ENCODE peak calls at places on chromosomes 16 and 17, in six cellular contexts. One of them, this sample, is unnamed. For H3K27me3 and H3K36me3, the result is how much of the 10 kb centered on the place peaks cover.

GRCh38 chr16:4604401-4604800 is 10.3 kb downstream of the UBALD1 start:
- DNase-seq in SK-N-SH: peak
- DNase-seq in Caco-2: no peak
- DNase-seq in fibroblast of lung: no peak
- DNase-seq in endothelial cell of umbilical vein: no peak
- DNase-seq in heart right ventricle: no peak
- DNase-seq in this sample: no peak

GRCh38 chr16:22648941-22649340 is 138.2 kb downstream of the NPIPB5 start:
- DNase-seq in SK-N-SH: no peak
- DNase-seq in Caco-2: no peak
- DNase-seq in fibroblast of lung: no peak
- DNase-seq in endothelial cell of umbilical vein: no peak
- DNase-seq in heart right ventricle: no peak
- DNase-seq in this sample: no peak

GRCh38 chr17:18219016-18219415 is 6.4 kb upstream of the LLGL1 start:
- DNase-seq in SK-N-SH: no peak
- DNase-seq in Caco-2: no peak
- DNase-seq in fibroblast of lung: peak
- DNase-seq in endothelial cell of umbilical vein: peak
- DNase-seq in heart right ventricle: no peak
- DNase-seq in this sample: peak

GRCh38 chr17:31787857-31788570 is 71.0 kb downstream of the COPRS start:
- DNase-seq in SK-N-SH: no peak
- DNase-seq in Caco-2: no peak
- DNase-seq in fibroblast of lung: peak
- DNase-seq in endothelial cell of umbilical vein: no peak
- DNase-seq in heart right ventricle: no peak
- DNase-seq in this sample: peak

GRCh38 chr17:5592382-5592781 is 8.1 kb upstream of the NLRP1 start:
- DNase-seq in SK-N-SH: peak
- DNase-seq in Caco-2: peak
- DNase-seq in fibroblast of lung: peak
- DNase-seq in endothelial cell of umbilical vein: peak
- DNase-seq in heart right ventricle: no peak
- DNase-seq in this sample: no peak

GRCh38 chr16:11225677-11226549 is 30.1 kb downstream of the SOCS1 start:
- DNase-seq in SK-N-SH: no peak
- DNase-seq in Caco-2: no peak
- DNase-seq in fibroblast of lung: no peak
- DNase-seq in endothelial cell of umbilical vein: no peak
- DNase-seq in heart right ventricle: no peak
- DNase-seq in this sample: no peak

GRCh38 chr17:57902800-57903759 is 52.1 kb downstream of the CUEDC1 start:
- DNase-seq in SK-N-SH: no peak
- DNase-seq in Caco-2: peak
- DNase-seq in fibroblast of lung: peak
- DNase-seq in endothelial cell of umbilical vein: peak
- DNase-seq in heart right ventricle: peak
- DNase-seq in this sample: peak

GRCh38 chr17:10198509-10199249 is at the start of gene GAS7:
- DNase-seq in SK-N-SH: peak
- DNase-seq in Caco-2: no peak
- DNase-seq in fibroblast of lung: peak
- DNase-seq in endothelial cell of umbilical vein: no peak
- DNase-seq in heart right ventricle: peak
- DNase-seq in this sample: no peak

GRCh38 chr17:44345497-44346026 is 460 bp downstream of the GRN start:
- DNase-seq in SK-N-SH: peak
- DNase-seq in Caco-2: peak
- DNase-seq in fibroblast of lung: peak
- DNase-seq in endothelial cell of umbilical vein: peak
- DNase-seq in heart right ventricle: peak
- DNase-seq in this sample: peak

GRCh38 chr16:64364894-64365293 is 757.0 kb downstream of the CDH11 start:
- DNase-seq in SK-N-SH: no peak
- DNase-seq in Caco-2: no peak
- DNase-seq in fibroblast of lung: peak
- DNase-seq in endothelial cell of umbilical vein: no peak
- DNase-seq in heart right ventricle: no peak
- DNase-seq in this sample: no peak

GRCh38 chr17:59764292-59764741 is 56.9 kb downstream of the VMP1 start:
- DNase-seq in SK-N-SH: no peak
- DNase-seq in Caco-2: no peak
- DNase-seq in fibroblast of lung: peak
- DNase-seq in endothelial cell of umbilical vein: no peak
- DNase-seq in heart right ventricle: no peak
- DNase-seq in this sample: no peak

GRCh38 chr17:48740537-48740936 is 12.0 kb upstream of the HOXB13 start:
- DNase-seq in SK-N-SH: no peak
- DNase-seq in Caco-2: no peak
- DNase-seq in fibroblast of lung: no peak
- DNase-seq in endothelial cell of umbilical vein: no peak
- DNase-seq in heart right ventricle: no peak
- DNase-seq in this sample: no peak

DNA sequence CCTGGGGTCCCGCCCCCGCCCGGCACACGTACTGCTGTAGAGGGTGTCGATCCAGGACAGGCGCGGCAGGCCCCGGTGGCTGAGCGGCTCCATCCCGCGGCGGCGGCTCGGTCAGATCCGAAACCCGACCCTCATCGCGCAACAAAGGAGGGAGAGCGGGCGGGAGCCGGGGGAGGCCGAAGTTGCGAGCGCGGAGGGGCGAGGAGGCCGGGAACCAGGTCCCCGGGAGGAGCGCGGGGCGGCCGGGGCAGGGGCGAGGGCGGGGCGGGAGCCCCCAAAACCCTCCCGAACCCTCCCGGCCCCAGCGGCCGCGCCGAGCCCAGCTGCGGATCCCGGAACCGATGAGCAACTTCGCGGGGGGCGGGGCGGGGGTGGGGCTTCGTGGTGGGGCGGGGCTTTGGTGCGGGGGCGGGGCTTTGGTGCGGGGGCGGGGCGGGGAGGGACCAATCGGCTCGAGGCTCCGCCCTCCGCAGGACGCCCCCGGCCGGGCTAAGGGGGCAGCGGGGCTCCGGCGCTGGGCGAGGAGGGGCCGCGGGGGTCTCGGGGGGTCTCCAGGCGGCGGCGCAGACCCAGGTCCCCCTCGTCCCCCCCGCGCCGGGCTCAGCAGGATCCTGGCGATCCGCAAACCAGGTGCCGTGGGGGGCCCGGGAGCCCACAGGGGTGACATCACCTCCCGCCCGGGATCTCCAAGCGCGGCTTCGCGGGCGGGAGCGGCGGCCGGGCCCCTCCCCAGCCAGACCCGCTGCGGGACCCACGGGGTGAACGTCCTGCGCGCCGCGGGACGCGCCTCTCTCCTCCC is at the start of gene ABR:
- DNase-seq in SK-N-SH: peak
- DNase-seq in Caco-2: peak
- DNase-seq in fibroblast of lung: no peak
- DNase-seq in endothelial cell of umbilical vein: peak
- DNase-seq in heart right ventricle: peak
- DNase-seq in this sample: no peak
- H3K27me3 ChIP-seq in SK-N-SH: under half
- H3K27me3 ChIP-seq in Caco-2: under half
- H3K27me3 ChIP-seq in fibroblast of lung: under half
- H3K27me3 ChIP-seq in endothelial cell of umbilical vein: under half
- H3K27me3 ChIP-seq in heart right ventricle: under half
- H3K27me3 ChIP-seq in this sample: under half

GRCh38 chr17:80892900-80893603 is 98.6 kb upstream of the CHMP6 start:
- DNase-seq in SK-N-SH: no peak
- DNase-seq in Caco-2: no peak
- DNase-seq in fibroblast of lung: peak
- DNase-seq in endothelial cell of umbilical vein: peak
- DNase-seq in heart right ventricle: no peak
- DNase-seq in this sample: peak

GRCh38 chr17:80894726-80895125 is 96.9 kb upstream of the CHMP6 start:
- DNase-seq in SK-N-SH: no peak
- DNase-seq in Caco-2: no peak
- DNase-seq in fibroblast of lung: no peak
- DNase-seq in endothelial cell of umbilical vein: no peak
- DNase-seq in heart right ventricle: no peak
- DNase-seq in this sample: no peak

GRCh38 chr17:80893604-80894438 is 97.8 kb upstream of the CHMP6 start:
- DNase-seq in SK-N-SH: no peak
- DNase-seq in Caco-2: no peak
- DNase-seq in fibroblast of lung: no peak
- DNase-seq in endothelial cell of umbilical vein: no peak
- DNase-seq in heart right ventricle: no peak
- DNase-seq in this sample: no peak

GRCh38 chr17:80895366-80895765 is 96.3 kb upstream of the CHMP6 start:
- DNase-seq in SK-N-SH: no peak
- DNase-seq in Caco-2: no peak
- DNase-seq in fibroblast of lung: no peak
- DNase-seq in endothelial cell of umbilical vein: no peak
- DNase-seq in heart right ventricle: no peak
- DNase-seq in this sample: no peak

DNA sequence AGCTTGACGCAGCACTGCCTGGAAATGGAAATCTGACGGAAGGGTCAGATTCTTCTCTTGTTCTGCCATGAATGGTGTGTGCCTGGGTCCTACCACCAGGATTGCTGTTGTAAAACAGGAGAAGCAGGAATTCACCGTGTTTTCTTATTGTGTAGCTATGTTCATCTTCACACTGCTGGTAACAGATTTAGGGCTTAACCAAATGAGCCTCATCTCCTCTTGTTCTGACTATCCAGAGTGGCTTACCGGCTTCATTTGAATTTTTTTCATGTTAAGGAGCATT is 97.3 kb upstream of the CHMP6 start:
- DNase-seq in SK-N-SH: no peak
- DNase-seq in Caco-2: no peak
- DNase-seq in fibroblast of lung: no peak
- DNase-seq in endothelial cell of umbilical vein: no peak
- DNase-seq in heart right ventricle: no peak
- DNase-seq in this sample: no peak
- TF ChIP-seq CTCF in SK-N-SH: peak
- TF ChIP-seq CTCF in Caco-2: peak
- TF ChIP-seq CTCF in fibroblast of lung: peak
- TF ChIP-seq CTCF in endothelial cell of umbilical vein: no peak
- TF ChIP-seq CTCF in heart right ventricle: no peak
- TF ChIP-seq CTCF in this sample: peak

DNA sequence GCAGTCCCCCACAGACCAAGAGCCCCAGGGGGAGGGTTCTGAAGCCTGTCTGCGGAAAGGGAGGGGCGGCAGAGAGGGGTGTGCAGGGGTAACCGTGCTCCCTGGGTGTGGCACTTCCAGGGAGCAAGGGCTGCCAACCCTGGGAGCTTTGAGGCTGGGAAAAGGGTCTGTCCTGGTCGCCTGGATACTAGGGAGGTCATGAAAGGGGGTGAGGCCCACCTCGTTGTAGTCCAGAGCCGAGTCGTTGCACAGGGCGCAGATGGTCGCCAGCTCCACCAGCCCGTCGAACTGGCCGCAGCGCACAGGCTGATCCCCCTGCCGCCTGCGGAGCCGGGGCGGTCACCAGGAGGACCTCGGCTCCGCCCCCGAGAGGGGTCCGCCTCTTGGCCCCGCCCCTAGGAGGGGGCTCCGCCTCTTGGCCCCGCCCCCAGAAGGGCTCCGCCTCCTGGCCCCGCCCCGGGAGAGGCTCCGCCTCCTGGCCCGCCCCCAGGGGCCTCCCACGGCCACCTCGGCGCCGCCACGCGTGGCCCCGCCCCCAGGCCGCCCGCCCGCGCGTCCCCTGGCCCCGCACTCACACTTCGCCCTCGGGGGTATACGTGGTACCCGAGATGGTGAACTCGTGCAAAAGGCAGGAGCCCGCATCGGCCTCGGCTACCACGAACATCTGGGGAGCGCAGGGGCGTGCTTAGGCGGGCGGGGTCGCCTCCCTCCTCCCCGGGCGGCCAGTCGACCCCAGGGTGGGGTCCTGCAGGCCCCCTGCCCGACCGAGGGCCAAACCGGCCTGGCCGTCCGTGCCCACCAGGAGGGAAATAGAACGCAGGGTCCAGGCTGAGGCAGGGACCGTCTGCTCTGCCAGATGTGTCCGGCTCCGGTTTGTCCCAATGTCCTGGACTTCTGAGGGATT is 19.5 kb downstream of the ATP2A3 start:
- DNase-seq in SK-N-SH: peak
- DNase-seq in Caco-2: peak
- DNase-seq in fibroblast of lung: peak
- DNase-seq in endothelial cell of umbilical vein: peak
- DNase-seq in heart right ventricle: no peak
- DNase-seq in this sample: peak
- H3K36me3 ChIP-seq in SK-N-SH: under half
- H3K36me3 ChIP-seq in Caco-2: under half
- H3K36me3 ChIP-seq in fibroblast of lung: under half
- H3K36me3 ChIP-seq in endothelial cell of umbilical vein: under half
- H3K36me3 ChIP-seq in heart right ventricle: under half
- H3K36me3 ChIP-seq in this sample: under half

DNA sequence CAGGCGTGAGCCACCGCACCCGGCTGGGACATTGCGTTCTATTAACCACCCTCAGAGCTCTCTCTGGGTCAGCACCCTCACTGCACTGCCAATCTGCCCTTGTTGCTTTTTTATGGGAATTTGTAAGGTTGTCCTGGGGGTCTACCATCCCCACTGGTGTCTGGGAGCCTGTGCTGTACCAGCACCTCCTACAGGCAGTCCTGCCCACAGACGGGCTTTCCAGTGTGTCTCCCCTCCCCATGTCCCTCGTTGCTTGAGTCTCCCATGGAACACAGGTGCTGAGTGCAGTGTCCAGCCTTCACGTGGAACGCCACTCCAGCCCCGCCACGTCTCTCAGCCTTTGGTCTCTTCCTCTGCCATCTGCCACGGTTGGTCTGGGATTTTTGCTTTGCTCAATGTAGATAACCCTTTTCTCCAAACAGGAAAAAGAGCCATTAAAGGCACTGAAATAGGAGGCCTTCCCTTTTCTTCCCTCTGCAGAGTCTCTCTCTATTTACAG is 68.0 kb upstream of the CBX4 start:
- DNase-seq in SK-N-SH: no peak
- DNase-seq in Caco-2: no peak
- DNase-seq in fibroblast of lung: no peak
- DNase-seq in endothelial cell of umbilical vein: no peak
- DNase-seq in heart right ventricle: no peak
- DNase-seq in this sample: no peak
- H3K27me3 ChIP-seq in SK-N-SH: under half
- H3K27me3 ChIP-seq in Caco-2: under half
- H3K27me3 ChIP-seq in fibroblast of lung: under half
- H3K27me3 ChIP-seq in endothelial cell of umbilical vein: under half
- H3K27me3 ChIP-seq in heart right ventricle: under half
- H3K27me3 ChIP-seq in this sample: under half

This sample was measured in brain microvascular endothelial cell.